ENCODE peak calls at places on chromosomes 5 and 9, in eight cellular contexts. C is bronchial epithelial cell; T is mesothelial cell of epicardium; E is HFF-Myc; Z is CD4-positive, alpha-beta T cell; V is BJ; J is AG09309; P is left ventricle myocardium inferior. B is an unnamed sample.

GRCh38 chr9:120484162-120484561 is 95.8 kb downstream of the CDK5RAP2 start:
- DNase-seq in C (no peak), T (no peak), E (no peak), Z (no peak), V (no peak), J (no peak), P (no peak), B (no peak)

GRCh38 chr5:111278824-111279504 is 54.8 kb downstream of the CAMK4 start:
- DNase-seq in C (peak), T (no peak), E (peak), Z (peak), V (no peak), J (no peak), P (peak), B (peak)

GRCh38 chr9:124771867-124772621 is 933 bp upstream of the NR6A1 start:
- DNase-seq in C (peak), T (peak), E (no peak), Z (no peak), V (no peak), J (no peak), P (peak), B (peak)

GRCh38 chr5:54909911-54910870 is 75.2 kb downstream of the ESM1 start:
- DNase-seq in C (no peak), T (no peak), E (no peak), Z (no peak), V (no peak), J (peak), P (no peak), B (peak)

GRCh38 chr5:81187885-81188284 is 45.2 kb upstream of the CKMT2 start:
- DNase-seq in C (no peak), T (no peak), E (no peak), Z (no peak), V (no peak), J (no peak), P (peak), B (no peak)

GRCh38 chr5:119288364-119289047 is 67.3 kb upstream of the TNFAIP8 start:
- DNase-seq in C (peak), T (no peak), E (no peak), Z (no peak), V (peak), J (no peak), P (no peak), B (peak)

GRCh38 chr5:133723126-133723525 is 110.8 kb upstream of the FSTL4 start:
- DNase-seq in C (no peak), T (no peak), E (no peak), Z (no peak), V (no peak), J (no peak), P (no peak), B (no peak)

GRCh38 chr5:84274585-84275468 is 109.9 kb downstream of the EDIL3 start:
- DNase-seq in C (peak), T (no peak), E (no peak), Z (no peak), V (no peak), J (no peak), P (peak), B (peak)

GRCh38 chr5:181052526-181052927 is 12.5 kb downstream of the BTNL9 start:
- DNase-seq in C (no peak), T (no peak), E (no peak), Z (no peak), V (no peak), J (no peak), P (peak), B (no peak)

GRCh38 chr5:96661101-96661840 is 905 bp upstream of the CAST start:
- DNase-seq in C (peak), T (no peak), E (no peak), Z (peak), V (no peak), J (no peak), P (no peak), B (peak)

GRCh38 chr5:142342128-142342981 is 17.5 kb upstream of the SPRY4 start:
- DNase-seq in C (no peak), T (no peak), E (no peak), Z (no peak), V (no peak), J (no peak), P (no peak), B (peak)

GRCh38 chr5:149282027-149282965 is 10.6 kb downstream of the AFAP1L1 start:
- DNase-seq in C (no peak), T (no peak), E (no peak), Z (no peak), V (no peak), J (no peak), P (no peak), B (no peak)

GRCh38 chr9:89606049-89606481 is 1.3 kb downstream of the GADD45G start:
- DNase-seq in C (peak), T (no peak), E (no peak), Z (peak), V (no peak), J (peak), P (peak), B (peak)

GRCh38 chr9:35828716-35829083 is at the start of gene FAM221B:
- DNase-seq in C (no peak), T (no peak), E (no peak), Z (peak), V (no peak), J (no peak), P (peak), B (no peak)

GRCh38 chr5:113017891-113018635 is 41.5 kb downstream of the DCP2 start:
- DNase-seq in C (peak), T (no peak), E (no peak), Z (no peak), V (no peak), J (no peak), P (no peak), B (no peak)

GRCh38 chr9:112624711-112625707 is 92.9 kb downstream of the INIP start:
- DNase-seq in C (peak), T (no peak), E (no peak), Z (no peak), V (no peak), J (no peak), P (no peak), B (peak)

GRCh38 chr5:134584662-134585061 is 48.0 kb downstream of the SAR1B start:
- DNase-seq in C (no peak), T (no peak), E (no peak), Z (no peak), V (no peak), J (no peak), P (no peak), B (no peak)

GRCh38 chr9:136943291-136944093 is 1.0 kb downstream of the FBXW5 start:
- DNase-seq in C (no peak), T (no peak), E (no peak), Z (no peak), V (no peak), J (no peak), P (no peak), B (peak)

GRCh38 chr9:91694081-91694870 is 255.8 kb downstream of the ROR2 start:
- DNase-seq in C (no peak), T (no peak), E (no peak), Z (no peak), V (no peak), J (no peak), P (no peak), B (no peak)

GRCh38 chr9:17665450-17665849 is 86.6 kb downstream of the SH3GL2 start:
- DNase-seq in C (no peak), T (no peak), E (no peak), Z (no peak), V (no peak), J (no peak), P (no peak), B (no peak)

GRCh38 chr9:124010303-124010664 is 1.3 kb upstream of the LHX2 start:
- DNase-seq in C (no peak), T (no peak), E (no peak), Z (no peak), V (no peak), J (no peak), P (no peak), B (no peak)

GRCh38 chr9:34072410-34072809 is 23.7 kb upstream of the UBAP2 start:
- DNase-seq in C (peak), T (peak), E (no peak), Z (no peak), V (no peak), J (no peak), P (no peak), B (peak)

GRCh38 chr5:80507663-80508062 is 19.8 kb downstream of the FAM151B start:
- DNase-seq in C (no peak), T (no peak), E (no peak), Z (no peak), V (no peak), J (no peak), P (no peak), B (no peak)

GRCh38 chr9:137579259-137579604 is 507 bp upstream of the DPH7 start:
- DNase-seq in C (no peak), T (no peak), E (no peak), Z (no peak), V (no peak), J (no peak), P (no peak), B (no peak)

GRCh38 chr9:138065287-138065686 is 187.7 kb downstream of the CACNA1B start:
- DNase-seq in C (no peak), T (no peak), E (no peak), Z (no peak), V (no peak), J (no peak), P (no peak), B (no peak)

GRCh38 chr5:159519365-159519764 is 189.1 kb upstream of the IL12B start:
- DNase-seq in C (no peak), T (no peak), E (no peak), Z (no peak), V (no peak), J (no peak), P (no peak), B (no peak)

GRCh38 chr5:145775411-145775810 is 59.7 kb downstream of the PRELID2 start:
- DNase-seq in C (no peak), T (no peak), E (no peak), Z (no peak), V (no peak), J (no peak), P (no peak), B (no peak)

DNA sequence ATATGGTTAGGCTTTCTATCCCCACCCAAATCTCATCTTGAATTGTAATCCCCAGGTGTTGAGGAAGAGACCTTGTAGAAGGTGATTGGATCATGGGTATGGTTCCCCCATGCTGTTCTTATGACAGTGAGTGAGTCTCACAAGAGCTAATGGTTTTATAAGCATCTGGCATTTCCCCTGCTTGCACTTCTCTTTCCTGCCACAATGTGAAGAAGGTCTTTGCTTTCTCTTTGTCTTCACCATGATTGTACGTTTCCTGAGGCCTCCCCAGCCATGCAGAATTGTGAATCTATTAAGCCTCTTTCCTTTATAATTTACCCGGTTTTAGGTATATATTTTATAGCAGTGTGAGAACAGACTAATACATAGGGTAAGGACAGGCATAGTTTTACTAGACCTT is 334.5 kb downstream of the TLR4 start:
- DNase-seq in C (no peak), T (no peak), E (no peak), Z (no peak), V (no peak), J (no peak), P (no peak), B (no peak)
- TF ChIP-seq CTCF in C (no peak), T (no peak), E (no peak), Z (no peak), V (no peak), J (no peak), P (no peak), B (no peak)

GRCh38 chr9:128067898-128068655 is at the start of gene SLC25A25:
- DNase-seq in C (peak), T (peak), E (peak), Z (peak), V (peak), J (peak), P (peak), B (peak)
- TF ChIP-seq CTCF in C (no peak), T (no peak), E (no peak), Z (no peak), V (no peak), J (no peak), P (peak), B (no peak)

GRCh38 chr5:157487358-157487757 is 27.3 kb downstream of the NIPAL4 start:
- DNase-seq in C (no peak), T (no peak), E (no peak), Z (no peak), V (no peak), J (no peak), P (no peak), B (no peak)
- TF ChIP-seq CTCF in C (no peak), T (no peak), E (no peak), Z (no peak), V (no peak), J (no peak), P (no peak), B (no peak)

GRCh38 chr5:61301820-61302563 is 30.1 kb upstream of the ZSWIM6 start:
- DNase-seq in C (peak), T (no peak), E (peak), Z (no peak), V (peak), J (peak), P (peak), B (peak)

GRCh38 chr5:61299254-61299653 is 32.8 kb upstream of the ZSWIM6 start:
- DNase-seq in C (peak), T (no peak), E (no peak), Z (no peak), V (no peak), J (no peak), P (no peak), B (peak)

GRCh38 chr5:61303348-61303747 is 28.7 kb upstream of the ZSWIM6 start:
- DNase-seq in C (no peak), T (no peak), E (no peak), Z (no peak), V (no peak), J (no peak), P (no peak), B (no peak)

GRCh38 chr5:61298580-61298979 is 33.5 kb upstream of the ZSWIM6 start:
- DNase-seq in C (peak), T (no peak), E (no peak), Z (no peak), V (no peak), J (no peak), P (no peak), B (peak)

GRCh38 chr5:61301345-61301744 is 30.7 kb upstream of the ZSWIM6 start:
- DNase-seq in C (no peak), T (no peak), E (peak), Z (no peak), V (no peak), J (no peak), P (no peak), B (no peak)
- TF ChIP-seq CTCF in C (no peak), T (no peak), E (no peak), Z (no peak), V (peak), J (peak), P (no peak), B (no peak)

B was measured in MCF 10A.